ENCODE peak calls at places on chromosomes 2 and 18, in four cellular contexts. I, T, L and B are unnamed samples.

GRCh38 chr18:45856526-45856925 is 31.1 kb downstream of the SIGLEC15 start:
- DNase-seq in I (no peak), L (peak; percentile 52), T (peak; percentile 25), B (no peak)

GRCh38 chr2:2328847-2329246 is 2.2 kb downstream of the MYT1L start:
- DNase-seq in L (peak; percentile 5), T (no peak), I (no peak), B (peak; percentile 19)

GRCh38 chr2:73852020-73852419 is 23.3 kb downstream of the STAMBP start:
- DNase-seq in L (peak; percentile 87), T (peak; percentile 49), I (no peak), B (no peak)

GRCh38 chr2:150286730-150287362 is 200.6 kb downstream of the RND3 start:
- DNase-seq in I (no peak), L (peak; percentile 19), T (no peak), B (no peak)

GRCh38 chr2:127220102-127220806 is at the start of gene CYP27C1:
- DNase-seq in T (no peak), I (no peak), L (peak; percentile 35), B (no peak)

GRCh38 chr18:78507217-78507616 is 472.4 kb upstream of the SALL3 start:
- DNase-seq in I (no peak), T (no peak), L (no peak), B (no peak)

GRCh38 chr2:106065268-106065982 is 128.7 kb downstream of the UXS1 start:
- DNase-seq in T (no peak), I (peak; percentile 10), L (no peak), B (no peak)

GRCh38 chr2:143717532-143718168 is 588.4 kb downstream of the ARHGAP15 start:
- DNase-seq in T (no peak), L (peak; percentile 10), I (no peak), B (no peak)

GRCh38 chr2:74648009-74648443 is at the start of gene M1AP:
- DNase-seq in L (no peak), T (no peak), I (no peak), B (no peak)

GRCh38 chr18:63098014-63098981 is 221.3 kb downstream of the BCL2 start:
- DNase-seq in I (peak; percentile 43), T (no peak), L (no peak), B (peak; percentile 82)

GRCh38 chr2:106867231-106867943 is 18.6 kb downstream of the ST6GAL2 start:
- DNase-seq in T (no peak), L (no peak), I (no peak), B (no peak)

GRCh38 chr2:86704482-86704971 is 15.6 kb upstream of the RMND5A start:
- DNase-seq in T (peak; percentile 33), L (peak; percentile 82), I (no peak), B (no peak)

GRCh38 chr2:29014811-29015414 is 33.8 kb downstream of the TOGARAM2 start:
- DNase-seq in T (no peak), L (peak; percentile 48), I (peak; percentile 75), B (peak; percentile 40)

GRCh38 chr2:226183550-226183949 is 616.1 kb downstream of the IRS1 start:
- DNase-seq in I (no peak), T (no peak), L (no peak), B (no peak)

GRCh38 chr18:55422456-55423185 is 165.4 kb downstream of the TCF4 start:
- DNase-seq in I (no peak), L (peak; percentile 58), T (no peak), B (no peak)

GRCh38 chr2:861655-862355 is 88.8 kb upstream of the SNTG2 start:
- DNase-seq in L (no peak), T (no peak), I (no peak), B (no peak)

GRCh38 chr2:184302506-184302905 is 295.8 kb upstream of the ZNF804A start:
- DNase-seq in I (no peak), L (no peak), T (no peak), B (no peak)

GRCh38 chr18:58496937-58497336 is 132.0 kb downstream of the ALPK2 start:
- DNase-seq in I (no peak), L (no peak), T (no peak), B (no peak)

GRCh38 chr18:50651334-50651733 is 91.4 kb downstream of the MAPK4 start:
- DNase-seq in T (no peak), I (no peak), L (no peak), B (no peak)

GRCh38 chr2:191899442-191899841 is 52.6 kb upstream of the CAVIN2 start:
- DNase-seq in L (peak; percentile 88), I (no peak), T (peak; percentile 81), B (no peak)

GRCh38 chr18:2147866-2148265 is 423.4 kb downstream of the METTL4 start:
- DNase-seq in L (peak; percentile 63), I (no peak), T (no peak), B (no peak)

GRCh38 chr18:66511810-66512209 is 92.1 kb downstream of the CDH19 start:
- DNase-seq in I (no peak), L (no peak), T (no peak), B (no peak)